ENCODE peak calls at places on chromosomes 13 and 19, in five cellular contexts. B is brain microvascular endothelial cell, E is WERI-Rb-1, F is AG04450, R is H9. T is an unnamed sample.

GRCh38 chr13:93771782-93772181 is 545.2 kb downstream of the GPC6 start:
- DNase-seq in B (peak; percentile 28), E (no peak), F (no peak), R (no peak), T (no peak)

GRCh38 chr19:12788682-12789097 is 2.6 kb upstream of the JUNB start:
- DNase-seq in B (peak; percentile 67), E (peak; percentile 90), F (no peak), R (peak; percentile 59), T (peak; percentile 62)

GRCh38 chr19:48348039-48348438 is 15.7 kb downstream of the TMEM143 start:
- DNase-seq in B (no peak), E (no peak), F (no peak), R (no peak), T (no peak)

GRCh38 chr19:15643387-15643786 is 2.7 kb downstream of the CYP4F3 start:
- DNase-seq in B (no peak), E (no peak), F (no peak), R (no peak), T (no peak)

GRCh38 chr13:51935326-51936171 is 73.8 kb downstream of the CCDC70 start:
- DNase-seq in B (no peak), E (peak; percentile 43), F (no peak), R (peak; percentile 62), T (peak; percentile 20)

GRCh38 chr13:107066355-107066754 is 498.4 kb upstream of the ARGLU1 start:
- DNase-seq in B (no peak), E (no peak), F (peak; percentile 15), R (no peak), T (no peak)

GRCh38 chr13:40408602-40409001 is 257.8 kb downstream of the FOXO1 start:
- DNase-seq in B (peak; percentile 41), E (no peak), F (no peak), R (no peak), T (peak; percentile 66)

GRCh38 chr19:58555920-58556632 is 1.2 kb upstream of the CHMP2A start:
- DNase-seq in B (no peak), E (no peak), F (no peak), R (no peak), T (no peak)

GRCh38 chr13:112643759-112644459 is 45.9 kb upstream of the ATP11A start:
- DNase-seq in B (no peak), E (no peak), F (no peak), R (no peak), T (no peak)

GRCh38 chr19:3369337-3370213 is 3.2 kb downstream of the NFIC start:
- DNase-seq in B (no peak), E (no peak), F (no peak), R (peak; percentile 36), T (no peak)

GRCh38 chr13:94228781-94229180 is 250.7 kb downstream of the DCT start:
- DNase-seq in B (no peak), E (no peak), F (no peak), R (no peak), T (no peak)

GRCh38 chr13:38685974-38686571 is 804 bp upstream of the FREM2 start:
- DNase-seq in B (no peak), E (peak; percentile 9), F (no peak), R (peak; percentile 83), T (peak; percentile 17)

GRCh38 chr19:35757231-35757748 is 461 bp upstream of the HSPB6 start:
- DNase-seq in B (peak; percentile 93), E (peak; percentile 60), F (peak; percentile 85), R (no peak), T (no peak)

GRCh38 chr19:12064266-12065099 is at the start of gene ZNF844:
- DNase-seq in B (peak; percentile 89), E (peak; percentile 96), F (peak; percentile 57), R (peak; percentile 97), T (peak; percentile 94)

GRCh38 chr13:113601166-113602070 is 16.9 kb downstream of the TFDP1 start:
- DNase-seq in B (no peak), E (no peak), F (no peak), R (no peak), T (no peak)

GRCh38 chr19:35154535-35155406 is at the start of gene FXYD5:
- DNase-seq in B (peak; percentile 56), E (peak; percentile 69), F (peak; percentile 27), R (peak; percentile 69), T (peak; percentile 75)

GRCh38 chr19:50328257-50329145 is 676 bp downstream of the KCNC3 start:
- DNase-seq in B (no peak), E (no peak), F (no peak), R (peak; percentile 38), T (no peak)

GRCh38 chr13:112769615-112770014 is 79.8 kb downstream of the ATP11A start:
- DNase-seq in B (no peak), E (no peak), F (no peak), R (peak; percentile 25), T (no peak)

GRCh38 chr13:71087432-71087831 is 779.6 kb downstream of the DACH1 start:
- DNase-seq in B (no peak), E (no peak), F (no peak), R (no peak), T (no peak)

GRCh38 chr13:106122234-106122633 is 413.2 kb downstream of the EFNB2 start:
- DNase-seq in B (no peak), E (no peak), F (no peak), R (no peak), T (no peak)

GRCh38 chr13:76928456-76928855 is 19.9 kb upstream of the ACOD1 start:
- DNase-seq in B (no peak), E (no peak), F (no peak), R (no peak), T (no peak)

GRCh38 chr19:14248578-14249011 is 42.6 kb upstream of the ADGRL1 start:
- DNase-seq in B (no peak), E (peak; percentile 93), F (no peak), R (peak; percentile 95), T (no peak)

GRCh38 chr13:68047889-68048288 is 817.8 kb upstream of the PCDH9 start:
- DNase-seq in B (no peak), E (no peak), F (no peak), R (no peak), T (peak; percentile 23)

GRCh38 chr19:22914646-22915045 is 82.6 kb downstream of the ZNF723 start:
- DNase-seq in B (no peak), E (no peak), F (no peak), R (no peak), T (no peak)

GRCh38 chr13:76725211-76725610 is 161.0 kb downstream of the KCTD12 start:
- DNase-seq in B (peak; percentile 30), E (no peak), F (no peak), R (no peak), T (no peak)

GRCh38 chr19:38564981-38565685 is 52.6 kb downstream of the MAP4K1 start:
- DNase-seq in B (no peak), E (no peak), F (no peak), R (peak; percentile 47), T (no peak)

GRCh38 chr13:106570354-106570822 is 2.5 kb upstream of the ARGLU1 start:
- DNase-seq in B (peak; percentile 93), E (peak; percentile 38), F (no peak), R (peak; percentile 97), T (peak; percentile 68)

GRCh38 chr19:38932425-38933179 is 1.9 kb downstream of the MRPS12 start:
- DNase-seq in B (peak; percentile 40), E (peak; percentile 60), F (no peak), R (peak; percentile 54), T (no peak)

GRCh38 chr19:54188224-54188871 is 1.0 kb downstream of the MBOAT7 start:
- DNase-seq in B (peak; percentile 60), E (no peak), F (no peak), R (peak; percentile 34), T (no peak)

GRCh38 chr19:6216996-6217751 is 62.6 kb downstream of the MLLT1 start:
- DNase-seq in B (peak; percentile 22), E (peak; percentile 70), F (no peak), R (no peak), T (no peak)

GRCh38 chr19:46616631-46617322 is 8.1 kb downstream of the PTGIR start:
- DNase-seq in B (no peak), E (peak; percentile 92), F (no peak), R (peak; percentile 82), T (peak; percentile 64)
- TF ChIP-seq CTCF in B (peak; percentile 74), E (peak; percentile 77), F (peak; percentile 50), R (peak; percentile 75), T (peak; percentile 68)

DNA sequence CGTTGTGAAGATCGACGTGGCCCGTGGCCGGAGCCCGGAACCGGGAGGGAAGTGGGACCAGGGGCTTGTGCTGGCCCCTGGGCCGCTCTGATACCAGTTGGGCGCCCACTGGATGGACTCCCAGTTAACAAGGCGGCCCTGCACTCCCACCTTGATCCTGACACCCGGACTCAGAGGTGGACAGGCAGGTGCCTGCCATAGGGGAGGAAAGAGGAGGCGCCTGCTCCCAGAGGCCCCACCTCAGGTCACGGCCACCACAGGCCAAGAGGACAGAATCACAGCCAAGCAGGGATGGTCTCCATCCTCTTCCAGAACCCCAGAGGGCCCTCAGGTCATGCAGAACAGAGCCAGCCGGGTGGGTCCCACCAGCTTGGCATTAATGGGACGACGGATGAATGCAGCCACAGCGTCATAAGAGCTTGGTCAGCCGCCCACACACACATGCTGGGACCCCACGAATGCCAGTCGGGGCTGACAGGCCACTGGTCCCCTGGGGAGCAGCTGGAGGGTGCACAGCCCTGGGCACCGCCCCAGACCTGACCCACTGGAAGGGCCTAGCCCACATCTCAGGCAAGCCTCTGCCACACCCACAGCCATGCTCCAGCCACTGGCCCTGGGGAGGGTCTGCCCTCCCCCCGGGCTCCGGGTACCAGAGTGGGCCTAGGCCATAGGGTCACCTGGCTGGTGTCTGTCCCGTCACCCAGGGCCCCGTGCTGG is 9.6 kb upstream of the KLF16 start:
- DNase-seq in B (no peak), E (no peak), F (no peak), R (no peak), T (no peak)
- H3K27ac ChIP-seq in B (no peak overlapping the region), E (no peak overlapping the region), F (peak overlapping the region; percentile 39), R (no peak overlapping the region), T (peak overlapping the region; percentile 88)

DNA sequence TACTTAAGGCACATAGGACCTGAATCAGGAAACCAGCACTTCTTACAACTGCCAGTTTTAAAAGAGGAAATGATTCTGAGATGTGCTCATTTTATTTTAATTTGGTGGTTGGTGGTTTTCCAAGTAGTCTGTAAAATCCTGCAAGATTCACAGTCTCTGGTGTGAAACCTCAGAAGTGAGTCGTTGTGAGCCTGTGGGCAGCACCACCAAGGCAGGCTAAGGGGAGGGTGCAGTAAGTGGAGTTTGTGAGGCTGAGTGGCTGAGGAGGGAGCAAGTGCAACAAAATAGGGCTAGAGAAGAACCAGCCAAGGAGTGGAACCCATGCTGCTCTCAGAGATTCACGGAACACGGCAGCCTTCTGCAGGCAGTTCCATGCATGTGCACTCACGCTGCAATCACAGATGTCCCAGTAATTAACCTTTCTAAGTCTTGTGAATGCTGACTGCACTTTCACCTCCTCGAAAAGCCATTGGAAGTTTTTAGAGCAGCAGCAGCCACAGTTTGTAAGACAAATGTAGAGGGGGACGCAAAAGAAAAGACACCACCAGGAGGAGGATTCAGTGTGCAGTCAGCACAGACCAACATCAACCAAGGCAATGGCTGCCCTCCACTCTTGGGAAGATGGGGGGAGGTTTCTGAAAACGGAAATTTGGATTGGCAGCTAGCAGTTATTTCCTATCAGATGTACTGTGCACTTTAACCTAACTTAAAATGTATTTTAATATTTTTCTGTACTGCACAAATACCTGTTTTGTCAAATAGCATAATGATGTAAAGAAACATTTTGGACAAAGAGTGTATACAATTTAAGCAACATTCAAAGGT is 44.9 kb downstream of the ESD start:
- DNase-seq in B (no peak), E (peak; percentile 14), F (no peak), R (no peak), T (no peak)
- TF ChIP-seq CTCF in B (no peak), E (peak; percentile 43), F (no peak), R (no peak), T (no peak)

DNA sequence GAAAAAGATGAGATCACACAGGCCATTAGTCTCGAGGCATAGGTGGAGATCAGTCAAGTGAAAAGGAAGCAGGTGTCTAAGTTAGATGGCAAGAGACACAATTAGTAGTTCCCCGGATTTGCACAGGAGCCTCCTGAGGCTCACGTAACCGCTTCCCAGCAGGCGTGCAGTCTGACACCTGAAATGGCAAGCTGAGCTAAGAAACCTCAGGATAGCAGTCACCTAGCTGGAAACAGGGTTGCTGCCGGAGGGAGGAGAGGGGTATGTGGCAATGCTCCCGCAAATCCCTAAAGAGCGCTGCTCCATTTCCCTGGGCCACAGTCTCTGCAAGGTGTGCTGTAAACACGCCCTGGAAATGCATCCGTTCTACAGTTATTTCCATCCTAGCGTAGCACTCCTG is 1151.0 kb downstream of the DIAPH3 start:
- DNase-seq in B (no peak), E (no peak), F (no peak), R (peak; percentile 34), T (no peak)
- H3K27ac ChIP-seq in B (no peak overlapping the region), E (no peak overlapping the region), F (no peak overlapping the region), R (no peak overlapping the region), T (no peak overlapping the region)

T was measured in RWPE1.